ENCODE peak calls at places on chromosomes 16 and 17, in ten cellular contexts. W is omental fat pad, U is neural crest cell, J is NCI-H446, Z is RWPE1, G is H7, N is bronchial epithelial cell, O is heart right ventricle, I is pancreas, S is body of pancreas. T is an unnamed sample.

GRCh38 chr17:53792451-53792850 is 30.3 kb upstream of the KIF2B start:
- DNase-seq in G (no peak), S (no peak), J (no peak), W (no peak), I (no peak), N (no peak), Z (no peak), O (no peak), U (no peak), T (no peak)

GRCh38 chr17:11122908-11123307 is 118.1 kb upstream of the SHISA6 start:
- DNase-seq in J (peak; percentile 67), U (no peak), G (no peak), W (no peak), S (peak; percentile 3), I (no peak), O (peak; percentile 16), Z (no peak), N (no peak), T (peak; percentile 50)

GRCh38 chr16:83692224-83692623 is 115.6 kb upstream of the HSBP1 start:
- DNase-seq in O (no peak), Z (no peak), W (no peak), J (no peak), I (no peak), U (no peak), S (no peak), N (no peak), G (no peak), T (no peak)

GRCh38 chr16:79598341-79599181 is 2.0 kb downstream of the MAF start:
- DNase-seq in G (peak; percentile 77), U (peak; percentile 48), W (no peak), S (peak; percentile 75), O (peak; percentile 55), I (peak; percentile 35), N (peak; percentile 28), Z (no peak), J (no peak), T (peak; percentile 67)

GRCh38 chr17:66248285-66248684 is 19.1 kb upstream of the APOH start:
- DNase-seq in Z (no peak), J (no peak), G (no peak), I (no peak), W (no peak), O (peak; percentile 8), N (no peak), U (no peak), S (no peak), T (no peak)

GRCh38 chr16:25868041-25868600 is 176.4 kb downstream of the HS3ST4 start:
- DNase-seq in G (no peak), S (no peak), I (no peak), N (no peak), O (no peak), U (no peak), W (no peak), Z (no peak), J (no peak), T (no peak)

GRCh38 chr17:43568506-43569082 is 22.5 kb upstream of the ETV4 start:
- DNase-seq in W (no peak), N (no peak), G (no peak), I (no peak), Z (no peak), J (no peak), O (no peak), U (no peak), S (no peak), T (no peak)

GRCh38 chr16:32116080-32116479 is 137.0 kb upstream of the TP53TG3D start:
- DNase-seq in I (no peak), S (no peak), Z (no peak), O (no peak), J (no peak), N (no peak), G (peak; percentile 1), U (no peak), W (no peak), T (no peak)

GRCh38 chr16:81583893-81584705 is 139.5 kb downstream of the CMIP start:
- DNase-seq in W (no peak), Z (peak; percentile 86), U (no peak), N (peak; percentile 91), J (no peak), O (no peak), S (no peak), I (no peak), G (no peak), T (no peak)

GRCh38 chr17:63702223-63702577 is 2.3 kb upstream of the LIMD2 start:
- DNase-seq in O (no peak), N (no peak), W (no peak), I (no peak), Z (no peak), J (no peak), U (no peak), G (peak; percentile 56), S (no peak), T (no peak)

GRCh38 chr17:82160081-82160480 is 52.6 kb downstream of the CCDC57 start:
- DNase-seq in N (peak; percentile 78), W (no peak), Z (no peak), J (no peak), O (no peak), U (no peak), S (no peak), G (no peak), I (no peak), T (no peak)

GRCh38 chr16:30359871-30360170 is 4.7 kb upstream of the CD2BP2 start:
- DNase-seq in Z (no peak), I (no peak), S (no peak), O (no peak), U (no peak), W (no peak), N (no peak), G (no peak), J (no peak), T (no peak)

GRCh38 chr16:49050607-49051006 is 231.0 kb downstream of the CBLN1 start:
- DNase-seq in N (no peak), G (no peak), I (no peak), S (no peak), J (no peak), Z (no peak), W (no peak), O (no peak), U (no peak), T (no peak)

GRCh38 chr17:5686246-5686645 is 101.9 kb upstream of the NLRP1 start:
- DNase-seq in O (no peak), S (no peak), I (no peak), W (no peak), J (no peak), Z (no peak), G (no peak), N (no peak), U (no peak), T (no peak)

T was measured in left lobe of liver.